ENCODE peak calls at places on chromosomes 13 and 19, in four cellular contexts. One of them, this sample, is unnamed. For H3K4me1, the result is how much of the 10 kb centered on the place peaks cover.

GRCh38 chr13:41930154-41930553 is 30.8 kb downstream of the VWA8 start:
- DNase-seq in K562: no peak
- DNase-seq in GM12878: no peak
- DNase-seq in HepG2: no peak
- DNase-seq in this sample: no peak

GRCh38 chr13:29676535-29676934 is 81.0 kb upstream of the SLC7A1 start:
- DNase-seq in K562: no peak
- DNase-seq in GM12878: no peak
- DNase-seq in HepG2: no peak
- DNase-seq in this sample: no peak

GRCh38 chr19:48565090-48565489 is 13.1 kb downstream of the SULT2B1 start:
- DNase-seq in K562: no peak
- DNase-seq in GM12878: no peak
- DNase-seq in HepG2: peak
- DNase-seq in this sample: no peak

GRCh38 chr19:18939922-18940775 is 868 bp downstream of the HOMER3 start:
- DNase-seq in K562: no peak
- DNase-seq in GM12878: no peak
- DNase-seq in HepG2: no peak
- DNase-seq in this sample: peak

GRCh38 chr13:104422668-104423067 is 1356.5 kb upstream of the SLC10A2 start:
- DNase-seq in K562: no peak
- DNase-seq in GM12878: no peak
- DNase-seq in HepG2: no peak
- DNase-seq in this sample: no peak

GRCh38 chr19:7851623-7852500 is 21.8 kb downstream of the EVI5L start:
- DNase-seq in K562: no peak
- DNase-seq in GM12878: no peak
- DNase-seq in HepG2: no peak
- DNase-seq in this sample: no peak

GRCh38 chr13:97911311-97912138 is 42.0 kb upstream of the IPO5 start:
- DNase-seq in K562: peak
- DNase-seq in GM12878: no peak
- DNase-seq in HepG2: peak
- DNase-seq in this sample: peak

GRCh38 chr19:14090509-14091085 is at the start of gene SAMD1:
- DNase-seq in K562: peak
- DNase-seq in GM12878: no peak
- DNase-seq in HepG2: peak
- DNase-seq in this sample: peak

GRCh38 chr19:18610245-18610555 is 2.5 kb upstream of the TMEM59L start:
- DNase-seq in K562: no peak
- DNase-seq in GM12878: no peak
- DNase-seq in HepG2: no peak
- DNase-seq in this sample: no peak

GRCh38 chr13:57631607-57632275 is at the start of gene PCDH17:
- DNase-seq in K562: no peak
- DNase-seq in GM12878: no peak
- DNase-seq in HepG2: no peak
- DNase-seq in this sample: peak

GRCh38 chr13:29435125-29435911 is 160.2 kb downstream of the SLC7A1 start:
- DNase-seq in K562: no peak
- DNase-seq in GM12878: no peak
- DNase-seq in HepG2: no peak
- DNase-seq in this sample: no peak

GRCh38 chr19:54532528-54532927 is 29.9 kb downstream of the LAIR2 start:
- DNase-seq in K562: no peak
- DNase-seq in GM12878: peak
- DNase-seq in HepG2: no peak
- DNase-seq in this sample: no peak

GRCh38 chr13:93004919-93005318 is 221.7 kb upstream of the GPC6 start:
- DNase-seq in K562: no peak
- DNase-seq in GM12878: no peak
- DNase-seq in HepG2: peak
- DNase-seq in this sample: no peak

GRCh38 chr13:34913040-34913439 is 29.0 kb upstream of the NBEA start:
- DNase-seq in K562: no peak
- DNase-seq in GM12878: no peak
- DNase-seq in HepG2: no peak
- DNase-seq in this sample: peak

GRCh38 chr19:49057636-49058234 is at the start of gene CGB7:
- DNase-seq in K562: peak
- DNase-seq in GM12878: no peak
- DNase-seq in HepG2: peak
- DNase-seq in this sample: peak

GRCh38 chr19:39248806-39249205 is at the start of gene IFNL4:
- DNase-seq in K562: no peak
- DNase-seq in GM12878: no peak
- DNase-seq in HepG2: no peak
- DNase-seq in this sample: no peak

GRCh38 chr19:45901432-45901903 is 945 bp downstream of the MYPOP start:
- DNase-seq in K562: no peak
- DNase-seq in GM12878: no peak
- DNase-seq in HepG2: no peak
- DNase-seq in this sample: peak

GRCh38 chr19:7460562-7460966 is 28.3 kb downstream of the PEX11G start:
- DNase-seq in K562: no peak
- DNase-seq in GM12878: no peak
- DNase-seq in HepG2: no peak
- DNase-seq in this sample: no peak

GRCh38 chr13:111202745-111203144 is 87.6 kb downstream of the ARHGEF7 start:
- DNase-seq in K562: peak
- DNase-seq in GM12878: no peak
- DNase-seq in HepG2: no peak
- DNase-seq in this sample: peak

GRCh38 chr19:18637644-18638630 is 1.1 kb downstream of the KLHL26 start:
- DNase-seq in K562: no peak
- DNase-seq in GM12878: no peak
- DNase-seq in HepG2: no peak
- DNase-seq in this sample: no peak

GRCh38 chr19:6087074-6087506 is 23.2 kb downstream of the RFX2 start:
- DNase-seq in K562: peak
- DNase-seq in GM12878: peak
- DNase-seq in HepG2: peak
- DNase-seq in this sample: no peak

GRCh38 chr19:33771308-33772101 is 25.2 kb upstream of the KCTD15 start:
- DNase-seq in K562: peak
- DNase-seq in GM12878: no peak
- DNase-seq in HepG2: peak
- DNase-seq in this sample: peak

GRCh38 chr19:18725755-18726416 is 42.4 kb downstream of the CRTC1 start:
- DNase-seq in K562: no peak
- DNase-seq in GM12878: no peak
- DNase-seq in HepG2: no peak
- DNase-seq in this sample: no peak

GRCh38 chr13:19062019-19062646 is 119.5 kb downstream of the TUBA3C start:
- DNase-seq in K562: no peak
- DNase-seq in GM12878: no peak
- DNase-seq in HepG2: no peak
- DNase-seq in this sample: no peak

GRCh38 chr13:95677564-95678386 is 836 bp downstream of the DNAJC3 start:
- DNase-seq in K562: no peak
- DNase-seq in GM12878: no peak
- DNase-seq in HepG2: no peak
- DNase-seq in this sample: peak

GRCh38 chr19:55447421-55448174 is 4.5 kb upstream of the SHISA7 start:
- DNase-seq in K562: no peak
- DNase-seq in GM12878: no peak
- DNase-seq in HepG2: no peak
- DNase-seq in this sample: no peak

GRCh38 chr19:38850976-38851621 is 1.3 kb upstream of the HNRNPL start:
- DNase-seq in K562: no peak
- DNase-seq in GM12878: no peak
- DNase-seq in HepG2: no peak
- DNase-seq in this sample: peak

GRCh38 chr13:23999411-23999810 is 102.1 kb upstream of the C1QTNF9B start:
- DNase-seq in K562: no peak
- DNase-seq in GM12878: no peak
- DNase-seq in HepG2: no peak
- DNase-seq in this sample: no peak
- TF ChIP-seq MYC in K562: no peak
- TF ChIP-seq MYC in GM12878: no peak
- TF ChIP-seq MYC in HepG2: no peak
- TF ChIP-seq MYC in this sample: no peak

DNA sequence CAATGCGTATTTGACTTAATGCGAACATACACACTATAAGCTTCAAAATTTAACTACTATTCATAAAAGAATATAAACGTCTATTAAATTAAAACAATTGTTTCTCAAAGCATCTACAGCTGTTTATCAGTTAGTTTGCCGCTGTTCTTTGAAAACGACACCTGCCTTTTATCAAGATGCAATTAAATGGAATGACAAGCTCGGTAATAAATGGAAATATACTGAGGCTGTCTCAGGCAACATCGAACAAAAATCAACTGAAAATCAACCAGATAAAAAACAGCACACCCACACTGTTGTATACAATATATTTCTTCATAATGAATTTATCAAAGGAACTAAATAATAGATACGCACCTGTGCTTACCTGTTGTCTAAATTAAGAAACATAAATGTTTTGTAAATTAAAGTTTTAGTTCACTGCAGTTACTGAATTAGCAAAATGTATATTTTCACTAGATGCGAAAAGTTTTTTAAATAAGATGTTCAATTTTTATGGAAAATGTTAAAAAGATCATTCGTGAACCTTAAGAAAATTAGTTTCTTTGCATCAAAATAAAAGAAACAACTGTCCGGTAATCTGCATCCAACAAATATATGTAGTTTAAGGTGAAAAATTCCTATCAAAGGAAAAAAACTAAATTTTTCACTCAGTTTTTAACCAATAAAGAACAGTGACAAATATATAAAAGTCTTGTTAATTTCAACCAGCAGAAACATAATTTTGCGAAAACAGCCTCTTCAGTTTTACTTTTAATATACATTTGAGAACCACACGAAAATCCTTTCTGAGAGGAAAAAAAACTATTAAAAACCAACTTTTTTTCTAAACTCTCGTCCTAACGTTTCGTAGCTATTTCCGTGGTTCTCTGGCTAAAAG is 64.3 kb downstream of the KCNRG start:
- DNase-seq in K562: no peak
- DNase-seq in GM12878: no peak
- DNase-seq in HepG2: no peak
- DNase-seq in this sample: peak
- H3K4me1 ChIP-seq in K562: under half
- H3K4me1 ChIP-seq in GM12878: under half
- H3K4me1 ChIP-seq in HepG2: half or more
- H3K4me1 ChIP-seq in this sample: under half

GRCh38 chr19:532578-533484 is 1.3 kb downstream of the CDC34 start:
- DNase-seq in K562: peak
- DNase-seq in GM12878: no peak
- DNase-seq in HepG2: peak
- DNase-seq in this sample: peak

GRCh38 chr19:531009-531752 is 379 bp upstream of the CDC34 start:
- DNase-seq in K562: peak
- DNase-seq in GM12878: no peak
- DNase-seq in HepG2: peak
- DNase-seq in this sample: peak

GRCh38 chr19:533485-534058 is 2.0 kb downstream of the CDC34 start:
- DNase-seq in K562: peak
- DNase-seq in GM12878: no peak
- DNase-seq in HepG2: no peak
- DNase-seq in this sample: no peak

GRCh38 chr19:530133-531008 is 1.2 kb upstream of the CDC34 start:
- DNase-seq in K562: no peak
- DNase-seq in GM12878: no peak
- DNase-seq in HepG2: no peak
- DNase-seq in this sample: no peak

GRCh38 chr19:531753-532571 is at the start of gene CDC34:
- DNase-seq in K562: peak
- DNase-seq in GM12878: no peak
- DNase-seq in HepG2: no peak
- DNase-seq in this sample: peak
- TF ChIP-seq EZH2 in K562: no peak
- TF ChIP-seq EZH2 in GM12878: no peak
- TF ChIP-seq EZH2 in HepG2: no peak
- TF ChIP-seq EZH2 in this sample: no peak

GRCh38 chr13:49441312-49441711 is 2.6 kb downstream of the CAB39L start:
- DNase-seq in K562: no peak
- DNase-seq in GM12878: no peak
- DNase-seq in HepG2: no peak
- DNase-seq in this sample: no peak
- TF ChIP-seq MYC in K562: no peak
- TF ChIP-seq MYC in GM12878: no peak
- TF ChIP-seq MYC in HepG2: no peak
- TF ChIP-seq MYC in this sample: no peak

This sample was measured in endothelial cell of umbilical vein.